ENCODE peak calls at places on chromosomes 3 and 15, in ten cellular contexts. R is GM23338; O is fibroblast of lung; Q is transverse colon; B is CD8-positive, alpha-beta memory T cell; V is colonic mucosa; M is tibial artery; P is sigmoid colon; D is gastrocnemius medialis; G is stomach. T is an unnamed sample.
A peak's percentile ranks its signal among the peaks of the same experiment; 100 is the strongest.

GRCh38 chr3:197958346-197958745 is 1.7 kb upstream of the LMLN start:
- DNase-seq in R (no peak), O (no peak), Q (no peak), B (no peak), V (no peak), M (no peak), P (no peak), D (no peak), G (no peak), T (no peak)

GRCh38 chr3:125386811-125387210 is 11.7 kb upstream of the ZNF148 start:
- DNase-seq in R (no peak), O (peak; percentile 71), Q (no peak), B (no peak), V (no peak), M (peak; percentile 28), P (no peak), D (no peak), G (no peak), T (no peak)

GRCh38 chr15:76163429-76164020 is 103.7 kb downstream of the TMEM266 start:
- DNase-seq in R (no peak), O (peak; percentile 96), Q (peak; percentile 60), B (no peak), V (peak; percentile 63), M (peak; percentile 63), P (peak; percentile 90), D (peak; percentile 90), G (peak; percentile 38), T (no peak)

GRCh38 chr3:161700998-161701397 is 204.4 kb downstream of the OTOL1 start:
- DNase-seq in R (peak; percentile 69), O (no peak), Q (no peak), B (no peak), V (no peak), M (no peak), P (no peak), D (no peak), G (no peak), T (no peak)

GRCh38 chr3:176075491-176075890 is 1121.8 kb downstream of the TBL1XR1 start:
- DNase-seq in R (no peak), O (no peak), Q (no peak), B (no peak), V (no peak), M (no peak), P (no peak), D (no peak), G (no peak), T (no peak)

GRCh38 chr3:62035664-62036063 is 337.7 kb downstream of the FEZF2 start:
- DNase-seq in R (no peak), O (no peak), Q (no peak), B (no peak), V (no peak), M (no peak), P (no peak), D (no peak), G (no peak), T (no peak)

GRCh38 chr3:88151358-88151757 is 1.6 kb downstream of the C3orf38 start:
- DNase-seq in R (no peak), O (no peak), Q (no peak), B (no peak), V (no peak), M (no peak), P (no peak), D (no peak), G (no peak), T (no peak)

GRCh38 chr3:53680026-53680425 is 166.2 kb downstream of the CHDH start:
- DNase-seq in R (peak; percentile 43), O (peak; percentile 19), Q (no peak), B (no peak), V (no peak), M (no peak), P (peak; percentile 79), D (no peak), G (no peak), T (no peak)

GRCh38 chr3:156772588-156773206 is 53.5 kb upstream of the LEKR1 start:
- DNase-seq in R (no peak), O (no peak), Q (no peak), B (no peak), V (no peak), M (no peak), P (no peak), D (no peak), G (no peak), T (no peak)

GRCh38 chr3:123331006-123331405 is 117.9 kb downstream of the ADCY5 start:
- DNase-seq in R (no peak), O (no peak), Q (no peak), B (no peak), V (no peak), M (peak; percentile 22), P (peak; percentile 68), D (no peak), G (no peak), T (no peak)

GRCh38 chr3:42042747-42043115 is 48.4 kb upstream of the TRAK1 start:
- DNase-seq in R (no peak), O (peak; percentile 32), Q (no peak), B (no peak), V (no peak), M (no peak), P (no peak), D (no peak), G (no peak), T (no peak)

GRCh38 chr15:78320173-78320572 is 20.0 kb upstream of the CRABP1 start:
- DNase-seq in R (no peak), O (no peak), Q (no peak), B (no peak), V (no peak), M (no peak), P (no peak), D (no peak), G (no peak), T (no peak)

GRCh38 chr15:49131403-49131802 is 24.0 kb downstream of the COPS2 start:
- DNase-seq in R (no peak), O (no peak), Q (no peak), B (no peak), V (no peak), M (no peak), P (no peak), D (no peak), G (no peak), T (no peak)

GRCh38 chr15:23095796-23096195 is 40.8 kb downstream of the GOLGA6L1 start:
- DNase-seq in R (no peak), O (no peak), Q (no peak), B (no peak), V (no peak), M (no peak), P (no peak), D (no peak), G (no peak), T (no peak)

GRCh38 chr15:99029358-99029871 is 21.8 kb upstream of the PGPEP1L start:
- DNase-seq in R (no peak), O (no peak), Q (no peak), B (no peak), V (no peak), M (no peak), P (no peak), D (peak; percentile 13), G (no peak), T (no peak)
- H3K27ac ChIP-seq in R (no peak overlapping the region), O (no peak overlapping the region), Q (no peak overlapping the region), B (no peak overlapping the region), V (no peak overlapping the region), M (no peak overlapping the region), P (no peak overlapping the region), D (peak overlapping the region; percentile 55), G (no peak overlapping the region), T (no peak overlapping the region)

GRCh38 chr15:69636516-69636915 is 183.9 kb downstream of the RPLP1 start:
- DNase-seq in R (no peak), O (no peak), Q (no peak), B (no peak), V (no peak), M (no peak), P (no peak), D (no peak), G (no peak), T (no peak)
- H3K27me3 ChIP-seq in R (no peaks in the 10 kb centered on the region), O (no peaks in the 10 kb centered on the region), Q (peaks cover 7% of the 10 kb centered on the region), B (no peaks in the 10 kb centered on the region), V (no peaks in the 10 kb centered on the region), M (no peaks in the 10 kb centered on the region), P (no peaks in the 10 kb centered on the region), D (peaks cover 3% of the 10 kb centered on the region), G (no peaks in the 10 kb centered on the region), T (peaks cover 5% of the 10 kb centered on the region)

GRCh38 chr3:149390772-149391212 is 13.3 kb upstream of the TM4SF1 start:
- DNase-seq in R (no peak), O (no peak), Q (peak; percentile 44), B (no peak), V (no peak), M (no peak), P (no peak), D (no peak), G (no peak), T (no peak)

GRCh38 chr3:149388001-149388435 is 10.6 kb upstream of the TM4SF1 start:
- DNase-seq in R (no peak), O (peak; percentile 81), Q (no peak), B (no peak), V (no peak), M (no peak), P (no peak), D (no peak), G (no peak), T (no peak)

GRCh38 chr3:149390316-149390715 is 12.9 kb upstream of the TM4SF1 start:
- DNase-seq in R (no peak), O (no peak), Q (no peak), B (no peak), V (no peak), M (no peak), P (no peak), D (no peak), G (no peak), T (no peak)

GRCh38 chr3:149386299-149386606 is 8.8 kb upstream of the TM4SF1 start:
- DNase-seq in R (no peak), O (no peak), Q (no peak), B (no peak), V (no peak), M (no peak), P (no peak), D (no peak), G (no peak), T (no peak)

DNA sequence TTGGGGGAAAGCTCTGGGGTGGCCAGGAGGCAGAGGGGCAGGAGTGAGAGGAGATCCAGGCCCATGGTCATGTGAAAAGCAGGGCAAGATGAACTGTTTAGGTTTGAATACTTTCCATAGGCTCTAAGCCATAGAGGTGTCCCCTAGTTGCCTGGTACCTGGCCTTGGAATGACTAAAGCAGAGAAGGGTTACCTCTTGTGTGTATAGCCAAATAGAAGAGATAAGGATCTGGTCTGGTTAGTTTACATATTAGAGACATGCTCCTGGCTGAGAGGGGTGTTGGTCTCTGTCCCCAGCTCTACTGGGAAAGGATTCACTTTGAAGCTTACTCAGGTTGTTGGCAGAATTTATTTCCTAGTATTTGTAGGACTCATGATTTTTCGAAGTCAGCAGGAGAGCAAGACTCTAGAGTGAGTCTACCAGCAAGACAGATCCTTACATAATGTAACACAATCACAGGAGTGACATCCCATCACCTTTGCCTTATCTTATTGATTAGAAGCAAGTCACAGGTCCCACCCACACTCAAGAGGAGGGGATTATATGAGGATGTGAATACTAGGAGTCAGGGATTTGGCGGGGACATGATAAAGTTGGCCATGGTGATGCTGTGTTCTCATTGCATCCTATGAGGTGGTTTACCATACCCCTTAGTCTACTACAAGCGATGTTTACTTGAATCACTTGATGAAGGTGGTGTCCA is 11.4 kb upstream of the TM4SF1 start:
- DNase-seq in R (no peak), O (no peak), Q (no peak), B (no peak), V (no peak), M (no peak), P (no peak), D (no peak), G (no peak), T (no peak)
- H3K27ac ChIP-seq in R (no peak overlapping the region), O (peak overlapping the region; percentile 91), Q (no peak overlapping the region), B (no peak overlapping the region), V (no peak overlapping the region), M (no peak overlapping the region), P (no peak overlapping the region), D (peak overlapping the region; percentile 60), G (peak overlapping the region; percentile 83), T (no peak overlapping the region)

GRCh38 chr3:13880811-13881156 is 913 bp upstream of the WNT7A start:
- DNase-seq in R (peak; percentile 67), O (no peak), Q (no peak), B (no peak), V (no peak), M (no peak), P (peak; percentile 46), D (no peak), G (no peak), T (no peak)
- H3K27me3 ChIP-seq in R (peaks cover 80% of the 10 kb centered on the region), O (peaks cover 24% of the 10 kb centered on the region), Q (peaks cover 79% of the 10 kb centered on the region), B (peaks cover 20% of the 10 kb centered on the region), V (peaks cover 50% of the 10 kb centered on the region), M (no peaks in the 10 kb centered on the region), P (peaks cover 45% of the 10 kb centered on the region), D (peaks cover 57% of the 10 kb centered on the region), G (peaks cover 24% of the 10 kb centered on the region), T (peaks cover 4% of the 10 kb centered on the region)

T was measured in CD4-positive, alpha-beta T cell.